ENCODE peak calls at places on chromosome 18, in ten cellular contexts. M is coronary artery; A is effector memory CD8-positive, alpha-beta T cell; V is KBM-7; F is activated T-helper 1 cell treated with anti-CD3 and anti-CD28 coated beads, Interleukin-12 subunit alpha, Interleukin-12 subunit beta, Interleukin-2, Interleukin-4 antibody, amounts not matched to agents 30 ng/mL and 10 ng/mL and 1 ng/mL, durations not matched to agents 14 hours and 24 hours and 36 hours; J is mucosa of descending colon; S is GM04504; D is CD4-positive, alpha-beta memory T cell; L is stimulated activated CD4-positive, alpha-beta T cell treated with anti-CD3 and anti-CD28 coated beads, Interleukin-1b, Interleukin-23, amount 100 ng/mL, for 24 hours; N is naive B cell. O is an unnamed sample.

GRCh38 chr18:63177822-63178525 is 141.6 kb downstream of the BCL2 start:
- DNase-seq in V (no peak), L (no peak), D (no peak), F (no peak), J (peak), S (no peak), A (no peak), M (no peak), N (no peak), O (no peak)

GRCh38 chr18:42078711-42079110 is 123.7 kb downstream of the PIK3C3 start:
- DNase-seq in S (peak), M (no peak), N (no peak), D (no peak), J (no peak), A (no peak), V (peak), F (no peak), L (no peak), O (no peak)

GRCh38 chr18:24068945-24069693 is 54.6 kb downstream of the TTC39C start:
- DNase-seq in N (no peak), A (no peak), M (no peak), J (no peak), F (no peak), S (peak), V (no peak), D (no peak), L (no peak), O (no peak)

GRCh38 chr18:7722955-7723354 is 155.8 kb downstream of the PTPRM start:
- DNase-seq in V (no peak), S (no peak), D (no peak), N (no peak), L (no peak), A (no peak), M (no peak), F (no peak), J (no peak), O (no peak)

GRCh38 chr18:76491436-76491800 is 3.6 kb downstream of the ZNF516 start:
- DNase-seq in D (peak), M (no peak), A (no peak), L (peak), F (peak), S (no peak), V (no peak), N (peak), J (peak), O (no peak)

GRCh38 chr18:28267878-28268625 is 91.1 kb upstream of the CDH2 start:
- DNase-seq in L (no peak), D (no peak), N (no peak), V (no peak), M (no peak), S (peak), F (no peak), J (no peak), A (no peak), O (no peak)

GRCh38 chr18:50651334-50651733 is 91.4 kb downstream of the MAPK4 start:
- DNase-seq in F (no peak), A (no peak), D (no peak), N (no peak), S (no peak), M (no peak), V (no peak), L (no peak), J (no peak), O (no peak)

GRCh38 chr18:9934274-9934673 is 20.5 kb downstream of the VAPA start:
- DNase-seq in M (no peak), S (no peak), J (no peak), N (no peak), F (no peak), V (no peak), D (no peak), L (no peak), A (no peak), O (no peak)

GRCh38 chr18:74040459-74041332 is 106.9 kb downstream of the FBXO15 start:
- DNase-seq in L (peak), F (peak), D (peak), A (peak), S (peak), J (no peak), V (peak), N (peak), M (no peak), O (peak)

GRCh38 chr18:61323951-61324350 is 9.3 kb upstream of the CDH20 start:
- DNase-seq in A (no peak), V (no peak), D (no peak), M (no peak), J (no peak), F (no peak), L (no peak), N (no peak), S (no peak), O (no peak)

GRCh38 chr18:74316257-74317180 is 880 bp downstream of the C18orf63 start:
- DNase-seq in V (no peak), N (no peak), J (no peak), S (peak), F (no peak), M (no peak), D (no peak), L (no peak), A (no peak), O (no peak)

GRCh38 chr18:7982216-7982615 is 415.1 kb downstream of the PTPRM start:
- DNase-seq in A (no peak), D (no peak), F (no peak), L (no peak), M (no peak), J (no peak), S (no peak), V (no peak), N (no peak), O (no peak)

GRCh38 chr18:13622751-13623150 is 103.6 kb downstream of the FAM210A start:
- DNase-seq in L (no peak), M (no peak), D (no peak), A (no peak), F (no peak), V (no peak), N (no peak), J (no peak), S (no peak), O (no peak)

GRCh38 chr18:46346896-46347630 is 242.9 kb downstream of the HAUS1 start:
- DNase-seq in J (no peak), S (no peak), D (no peak), F (no peak), M (no peak), A (no peak), V (no peak), L (no peak), N (no peak), O (no peak)

GRCh38 chr18:76274470-76275289 is 220.4 kb downstream of the ZNF516 start:
- DNase-seq in D (no peak), F (no peak), N (no peak), S (no peak), V (peak), M (no peak), J (no peak), L (no peak), A (no peak), O (no peak)

GRCh38 chr18:26547302-26548143 is 830 bp downstream of the KCTD1 start:
- DNase-seq in M (peak), J (peak), A (peak), F (peak), N (peak), S (no peak), V (no peak), L (peak), D (peak), O (peak)

GRCh38 chr18:31041346-31042067 is 1.0 kb downstream of the DSC3 start:
- DNase-seq in L (no peak), D (no peak), N (no peak), V (no peak), J (peak), F (no peak), M (no peak), S (no peak), A (no peak), O (no peak)

O was measured in activated T-helper 2 cell treated with anti-CD3 and anti-CD28 coated beads, Interferon-gamma antibody, Interleukin-2, Interleukin-4, amounts not matched to agents 10 μg/mL and 5 μg/mL and 100 μg/mL, durations not matched to agents 14 hours and 24 hours and 36 hours.